ENCODE peak calls at places on chromosomes 2 and 18, in five cellular contexts. R is stimulated activated CD8-positive, alpha-beta memory T cell treated with anti-CD3 and anti-CD28 coated beads, Interleukin-15, amount 100 ng/mL, for 1 hour; X is H9; Q is amygdala; C is ecto neural progenitor cell. V is an unnamed sample.

GRCh38 chr2:159140070-159140774 is 146.3 kb downstream of the WDSUB1 start:
- DNase-seq in R (no peak), C (no peak), Q (no peak), X (no peak), V (no peak)

GRCh38 chr18:6763524-6763923 is 34.0 kb downstream of the ARHGAP28 start:
- DNase-seq in C (no peak), Q (no peak), X (no peak), R (no peak), V (no peak)

GRCh38 chr2:108988076-108988795 is 784 bp downstream of the EDAR start:
- DNase-seq in R (no peak), C (no peak), Q (no peak), X (no peak), V (no peak)

GRCh38 chr2:192398236-192398635 is 203.5 kb upstream of the TMEFF2 start:
- DNase-seq in C (no peak), Q (no peak), R (no peak), X (no peak), V (no peak)

GRCh38 chr2:22817197-22817596 is 567.8 kb upstream of the KLHL29 start:
- DNase-seq in X (no peak), R (no peak), C (no peak), Q (no peak), V (no peak)

GRCh38 chr2:1968988-1969700 is 224.8 kb upstream of the PXDN start:
- DNase-seq in C (no peak), R (no peak), Q (no peak), X (no peak), V (no peak)

GRCh38 chr2:28753043-28753683 is 1.5 kb downstream of the PPP1CB start:
- DNase-seq in X (no peak), C (no peak), Q (no peak), R (peak), V (peak)

GRCh38 chr18:37535968-37536367 is 29.6 kb downstream of the CELF4 start:
- DNase-seq in Q (no peak), X (no peak), R (no peak), C (no peak), V (no peak)

GRCh38 chr2:184137955-184138354 is 460.4 kb upstream of the ZNF804A start:
- DNase-seq in R (no peak), Q (no peak), C (no peak), X (no peak), V (no peak)

GRCh38 chr2:70767699-70768584 is at the start of gene ADD2:
- DNase-seq in C (peak), Q (no peak), X (peak), R (peak), V (peak)

GRCh38 chr2:148814853-148815419 is 60.1 kb upstream of the KIF5C start:
- DNase-seq in R (no peak), X (no peak), C (no peak), Q (no peak), V (no peak)

GRCh38 chr2:230914886-230915285 is 10.2 kb downstream of the GPR55 start:
- DNase-seq in X (peak), R (no peak), Q (no peak), C (no peak), V (no peak)

GRCh38 chr18:75041586-75041985 is 167.4 kb downstream of the PTGR3 start:
- DNase-seq in C (no peak), R (no peak), X (no peak), Q (no peak), V (no peak)

GRCh38 chr2:62489162-62489561 is 16.8 kb downstream of the TMEM17 start:
- DNase-seq in R (no peak), C (no peak), Q (no peak), X (no peak), V (no peak)

GRCh38 chr2:157433335-157433890 is 10.5 kb downstream of the CYTIP start:
- DNase-seq in C (no peak), Q (no peak), R (no peak), X (no peak), V (no peak)

GRCh38 chr18:62420151-62420512 is 95.0 kb downstream of the TNFRSF11A start:
- DNase-seq in R (no peak), C (no peak), X (no peak), Q (no peak), V (no peak)

GRCh38 chr18:79139206-79139605 is 70.0 kb downstream of the ATP9B start:
- DNase-seq in C (no peak), X (no peak), R (peak), Q (no peak), V (no peak)

GRCh38 chr2:15782769-15783294 is 157.5 kb upstream of the MYCN start:
- DNase-seq in C (no peak), R (no peak), Q (no peak), X (no peak), V (no peak)